ENCODE peak calls at places on chromosomes 7 and 10, in six cellular contexts. One of them, this sample, is unnamed.

GRCh38 chr7:130559184-130559583 is 67.3 kb downstream of the MEST start:
- DNase-seq in C1 segment of cervical spinal cord: no peak
- DNase-seq in GF-D8: no peak
- DNase-seq in T1000: no peak
- DNase-seq in Kasumi-1: no peak
- DNase-seq in NCI-H1105 treated with DMSO at 0.1 percent for 48 hours: no peak
- DNase-seq in this sample: no peak

GRCh38 chr7:134737561-134738353 is 41.7 kb upstream of the CALD1 start:
- DNase-seq in C1 segment of cervical spinal cord: no peak
- DNase-seq in GF-D8: no peak
- DNase-seq in T1000: no peak
- DNase-seq in Kasumi-1: peak
- DNase-seq in NCI-H1105 treated with DMSO at 0.1 percent for 48 hours: no peak
- DNase-seq in this sample: no peak

GRCh38 chr10:70926215-70927000 is 38.0 kb upstream of the PCBD1 start:
- DNase-seq in C1 segment of cervical spinal cord: no peak
- DNase-seq in GF-D8: no peak
- DNase-seq in T1000: no peak
- DNase-seq in Kasumi-1: no peak
- DNase-seq in NCI-H1105 treated with DMSO at 0.1 percent for 48 hours: no peak
- DNase-seq in this sample: no peak

GRCh38 chr7:128022631-128023532 is 8.4 kb downstream of the LRRC4 start:
- DNase-seq in C1 segment of cervical spinal cord: no peak
- DNase-seq in GF-D8: peak
- DNase-seq in T1000: no peak
- DNase-seq in Kasumi-1: peak
- DNase-seq in NCI-H1105 treated with DMSO at 0.1 percent for 48 hours: no peak
- DNase-seq in this sample: no peak

GRCh38 chr10:33377658-33378025 is 43.2 kb upstream of the NRP1 start:
- DNase-seq in C1 segment of cervical spinal cord: no peak
- DNase-seq in GF-D8: no peak
- DNase-seq in T1000: no peak
- DNase-seq in Kasumi-1: no peak
- DNase-seq in NCI-H1105 treated with DMSO at 0.1 percent for 48 hours: no peak
- DNase-seq in this sample: no peak

GRCh38 chr7:132557489-132558044 is 18.7 kb downstream of the PLXNA4 start:
- DNase-seq in C1 segment of cervical spinal cord: no peak
- DNase-seq in GF-D8: peak
- DNase-seq in T1000: no peak
- DNase-seq in Kasumi-1: peak
- DNase-seq in NCI-H1105 treated with DMSO at 0.1 percent for 48 hours: no peak
- DNase-seq in this sample: no peak

GRCh38 chr10:86376852-86377796 is 10.5 kb upstream of the GRID1 start:
- DNase-seq in C1 segment of cervical spinal cord: peak
- DNase-seq in GF-D8: no peak
- DNase-seq in T1000: peak
- DNase-seq in Kasumi-1: peak
- DNase-seq in NCI-H1105 treated with DMSO at 0.1 percent for 48 hours: no peak
- DNase-seq in this sample: peak

GRCh38 chr7:134804351-134804750 is 24.9 kb downstream of the CALD1 start:
- DNase-seq in C1 segment of cervical spinal cord: no peak
- DNase-seq in GF-D8: no peak
- DNase-seq in T1000: no peak
- DNase-seq in Kasumi-1: no peak
- DNase-seq in NCI-H1105 treated with DMSO at 0.1 percent for 48 hours: no peak
- DNase-seq in this sample: no peak

GRCh38 chr7:97842772-97843345 is 29.3 kb downstream of the ASNS start:
- DNase-seq in C1 segment of cervical spinal cord: no peak
- DNase-seq in GF-D8: no peak
- DNase-seq in T1000: no peak
- DNase-seq in Kasumi-1: no peak
- DNase-seq in NCI-H1105 treated with DMSO at 0.1 percent for 48 hours: no peak
- DNase-seq in this sample: no peak

GRCh38 chr7:98251251-98251843 is 685 bp downstream of the TECPR1 start:
- DNase-seq in C1 segment of cervical spinal cord: peak
- DNase-seq in GF-D8: no peak
- DNase-seq in T1000: no peak
- DNase-seq in Kasumi-1: no peak
- DNase-seq in NCI-H1105 treated with DMSO at 0.1 percent for 48 hours: peak
- DNase-seq in this sample: peak

GRCh38 chr10:127600479-127600878 is 51.4 kb downstream of the NPS start:
- DNase-seq in C1 segment of cervical spinal cord: no peak
- DNase-seq in GF-D8: no peak
- DNase-seq in T1000: no peak
- DNase-seq in Kasumi-1: no peak
- DNase-seq in NCI-H1105 treated with DMSO at 0.1 percent for 48 hours: no peak
- DNase-seq in this sample: no peak